ENCODE peak calls at places on chromosome 5, in seven cellular contexts. Q, H, J, I, W, L and K are unnamed samples.
A peak's percentile ranks its signal among the peaks of the same experiment; 100 is the strongest.

GRCh38 chr5:93422652-93423332 is 158.2 kb downstream of the NR2F1-AS1 start:
- DNase-seq in Q (no peak), H (no peak), J (no peak), I (no peak), W (no peak), L (no peak), K (no peak)

GRCh38 chr5:169914766-169915165 is 65.5 kb downstream of the INSYN2B start:
- DNase-seq in Q (no peak), H (no peak), J (no peak), I (peak; percentile 36), W (peak; percentile 16), L (no peak), K (no peak)

GRCh38 chr5:100270323-100270771 is 264.8 kb upstream of the FAM174A start:
- DNase-seq in Q (no peak), H (no peak), J (no peak), I (no peak), W (no peak), L (no peak), K (no peak)

GRCh38 chr5:139378101-139378825 is 4.8 kb downstream of the SLC23A1 start:
- DNase-seq in Q (peak; percentile 68), H (no peak), J (no peak), I (no peak), W (no peak), L (no peak), K (no peak)

GRCh38 chr5:34691326-34691725 is 35.2 kb downstream of the RAI14 start:
- DNase-seq in Q (no peak), H (no peak), J (no peak), I (no peak), W (no peak), L (no peak), K (no peak)

GRCh38 chr5:110880413-110880812 is 141.6 kb downstream of the SLC25A46 start:
- DNase-seq in Q (no peak), H (peak; percentile 47), J (no peak), I (no peak), W (no peak), L (no peak), K (peak; percentile 75)

GRCh38 chr5:118628672-118629354 is 359.5 kb downstream of the DTWD2 start:
- DNase-seq in Q (no peak), H (no peak), J (no peak), I (no peak), W (no peak), L (peak; percentile 29), K (no peak)

GRCh38 chr5:112960861-112961504 is 15.6 kb upstream of the DCP2 start:
- DNase-seq in Q (no peak), H (no peak), J (no peak), I (no peak), W (no peak), L (no peak), K (no peak)

GRCh38 chr5:78574731-78575161 is 73.8 kb downstream of the LHFPL2 start:
- DNase-seq in Q (no peak), H (no peak), J (no peak), I (no peak), W (no peak), L (no peak), K (no peak)

GRCh38 chr5:16819522-16820167 is 116.4 kb downstream of the MYO10 start:
- DNase-seq in Q (no peak), H (no peak), J (no peak), I (no peak), W (no peak), L (no peak), K (no peak)

GRCh38 chr5:107900721-107901120 is 230.0 kb upstream of the EFNA5 start:
- DNase-seq in Q (no peak), H (no peak), J (no peak), I (no peak), W (no peak), L (no peak), K (no peak)

GRCh38 chr5:53478411-53479044 is 1.9 kb upstream of the FST start:
- DNase-seq in Q (no peak), H (no peak), J (peak; percentile 72), I (no peak), W (no peak), L (no peak), K (no peak)

GRCh38 chr5:146533260-146533857 is 17.4 kb upstream of the GPR151 start:
- DNase-seq in Q (peak; percentile 68), H (peak; percentile 67), J (peak; percentile 77), I (peak; percentile 53), W (peak; percentile 45), L (peak; percentile 60), K (peak; percentile 42)

DNA sequence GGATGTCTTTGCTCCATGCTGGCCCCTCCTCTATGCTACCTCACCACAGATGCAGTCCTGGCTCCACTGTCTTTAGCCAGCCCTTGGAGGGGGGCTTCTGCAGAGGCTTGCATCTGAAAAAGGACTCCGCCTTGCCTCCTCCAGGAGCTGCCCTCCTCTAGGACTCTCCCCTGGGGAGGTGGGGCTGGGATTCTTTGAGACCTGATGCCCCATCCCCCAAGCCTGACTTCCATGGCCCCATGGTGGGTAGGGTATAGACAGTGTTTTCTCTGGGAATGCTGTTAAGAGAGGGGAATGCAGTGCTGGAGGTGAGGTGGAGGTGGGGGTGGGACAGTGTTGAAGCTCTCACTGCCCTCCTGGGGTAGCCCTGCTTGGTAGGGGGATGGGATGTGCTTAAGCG is 14.3 kb downstream of the JADE2 start:
- DNase-seq in Q (no peak), H (no peak), J (no peak), I (no peak), W (no peak), L (peak; percentile 94), K (no peak)
- H3K4me3 ChIP-seq in Q (no peak overlapping the region), H (no peak overlapping the region), J (no peak overlapping the region), I (no peak overlapping the region), W (no peak overlapping the region), L (no peak overlapping the region), K (no peak overlapping the region)

DNA sequence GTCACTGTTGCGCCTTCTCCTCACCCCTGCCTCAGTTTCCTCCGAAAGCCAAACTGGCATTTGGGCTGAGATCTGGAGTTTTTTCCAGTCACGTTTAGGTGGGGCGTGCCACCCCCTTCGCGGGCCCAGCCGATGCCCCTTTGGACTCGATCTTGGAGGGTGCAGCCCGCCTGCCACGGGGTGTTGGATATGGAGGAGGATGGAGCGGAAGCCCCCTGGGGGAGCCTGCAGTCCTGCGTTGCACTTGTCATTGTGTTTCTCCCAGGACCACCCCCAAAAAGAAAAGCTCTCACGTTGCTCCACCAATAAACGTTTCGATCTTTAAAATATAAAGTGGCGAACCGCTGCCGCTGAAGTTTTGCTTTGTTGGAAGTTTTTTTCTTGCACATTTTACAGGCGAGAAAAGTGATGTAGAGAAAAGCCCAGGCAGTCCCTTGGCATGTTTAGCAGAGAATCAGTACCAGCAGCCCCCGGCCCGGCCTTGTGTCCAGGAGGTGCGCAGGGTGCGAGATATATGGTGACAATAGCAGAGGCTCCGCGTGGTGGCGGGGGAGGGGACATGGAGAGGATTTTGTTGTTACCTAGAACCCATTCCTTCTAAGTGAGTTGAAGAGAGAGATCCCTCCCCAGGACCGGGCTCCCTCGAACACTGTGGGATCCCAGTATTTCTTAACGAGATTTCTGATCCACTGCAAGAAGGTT is 681 bp downstream of the F2R start:
- DNase-seq in Q (no peak), H (no peak), J (peak; percentile 47), I (no peak), W (no peak), L (no peak), K (no peak)
- TF ChIP-seq CTCF in Q (no peak), H (no peak), J (no peak), I (no peak), W (no peak), L (no peak), K (no peak)

GRCh38 chr5:68252678-68253520 is 37.3 kb downstream of the PIK3R1 start:
- DNase-seq in Q (no peak), H (peak; percentile 58), J (peak; percentile 64), I (peak; percentile 45), W (no peak), L (peak; percentile 27), K (peak; percentile 60)

GRCh38 chr5:68250662-68251298 is 35.2 kb downstream of the PIK3R1 start:
- DNase-seq in Q (no peak), H (no peak), J (no peak), I (no peak), W (no peak), L (no peak), K (no peak)

GRCh38 chr5:68251804-68252648 is 36.5 kb downstream of the PIK3R1 start:
- DNase-seq in Q (no peak), H (no peak), J (no peak), I (no peak), W (no peak), L (no peak), K (peak; percentile 72)

GRCh38 chr5:68249520-68249919 is 34.0 kb downstream of the PIK3R1 start:
- DNase-seq in Q (no peak), H (no peak), J (no peak), I (no peak), W (no peak), L (no peak), K (no peak)

DNA sequence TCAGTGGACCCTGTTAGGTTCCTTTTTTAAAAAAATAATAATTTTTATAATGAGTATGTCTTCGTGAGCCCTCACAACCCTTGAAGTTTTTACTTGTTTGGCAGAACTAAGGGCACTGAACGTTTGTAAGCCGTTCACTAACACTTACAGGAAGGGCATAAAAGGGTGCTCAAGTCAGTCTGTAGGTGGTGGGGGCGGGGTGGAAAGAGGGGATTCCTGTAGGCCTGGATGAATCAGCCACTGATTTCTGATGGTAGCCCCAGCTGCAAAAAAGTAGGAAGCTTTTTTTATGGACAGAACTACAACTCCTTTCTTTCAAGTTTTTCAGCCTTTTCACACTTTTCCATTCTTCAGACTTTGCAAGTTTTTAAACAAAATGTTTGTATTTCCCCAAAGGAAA is 35.8 kb downstream of the PIK3R1 start:
- DNase-seq in Q (no peak), H (no peak), J (no peak), I (peak; percentile 44), W (no peak), L (no peak), K (no peak)
- H3K4me3 ChIP-seq in Q (no peak overlapping the region), H (no peak overlapping the region), J (no peak overlapping the region), I (no peak overlapping the region), W (peak overlapping the region; percentile 25), L (no peak overlapping the region), K (no peak overlapping the region)

DNA sequence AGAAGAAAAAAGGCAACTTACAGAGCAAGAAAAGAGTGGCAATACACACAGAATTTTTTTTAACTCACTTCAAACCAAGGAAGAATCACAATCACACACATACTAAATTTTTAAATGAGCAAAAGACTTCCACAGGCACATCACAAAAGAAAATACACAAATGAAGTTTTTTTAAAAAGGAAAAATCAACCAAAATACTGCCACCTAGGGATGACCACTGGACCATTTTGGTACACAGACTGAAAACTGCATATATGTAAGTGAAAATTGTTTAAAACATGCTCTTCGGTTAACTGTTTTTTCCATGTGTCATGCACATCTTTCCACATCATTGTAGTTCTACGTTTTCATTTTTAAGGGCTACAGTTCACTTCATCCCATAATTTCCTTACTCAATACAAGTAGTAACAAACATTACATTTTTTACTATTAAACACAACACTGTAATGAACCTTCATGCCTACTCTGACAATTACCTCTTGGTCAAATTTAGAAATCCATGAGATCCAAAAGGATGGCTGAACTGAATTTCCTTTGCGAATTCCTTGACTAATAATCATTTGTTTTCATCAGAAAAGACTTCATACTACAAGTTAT is 79.0 kb downstream of the FBXW11 start:
- DNase-seq in Q (no peak), H (no peak), J (no peak), I (no peak), W (no peak), L (no peak), K (no peak)
- TF ChIP-seq CTCF in Q (no peak), H (no peak), J (peak; percentile 63), I (peak; percentile 13), W (no peak), L (no peak), K (peak; percentile 25)

DNA sequence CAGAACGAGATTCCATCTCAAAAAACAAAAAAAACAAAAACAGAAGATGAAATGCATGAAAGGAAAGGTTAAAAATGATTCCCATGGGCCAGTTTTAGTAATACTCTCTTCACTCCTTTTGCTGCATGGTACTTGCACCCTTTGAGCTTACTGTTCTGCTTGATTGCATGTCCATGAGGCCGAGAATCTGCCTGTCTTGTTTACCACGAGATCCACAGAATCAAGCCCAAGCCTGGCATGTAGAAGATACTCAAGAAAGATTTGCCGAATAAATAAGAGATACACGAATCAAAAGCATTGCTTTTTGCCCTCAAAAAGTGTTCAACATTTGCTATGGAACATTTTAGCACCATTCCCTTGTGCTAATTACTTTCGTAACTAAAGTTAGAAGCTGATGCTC is 1.1 kb downstream of the FAXDC2 start:
- DNase-seq in Q (no peak), H (no peak), J (no peak), I (no peak), W (no peak), L (no peak), K (no peak)
- H3K4me3 ChIP-seq in Q (peak overlapping the region; percentile 65), H (no peak overlapping the region), J (no peak overlapping the region), I (peak overlapping the region; percentile 35), W (peak overlapping the region; percentile 66), L (no peak overlapping the region), K (peak overlapping the region; percentile 47)